ENCODE peak calls at places on chromosomes 5 and 9, in five cellular contexts. V is endothelial cell of umbilical vein, H is B cell, J is heart left ventricle, B is IMR-90. X is an unnamed sample.
A peak's percentile ranks its signal among the peaks of the same experiment; 100 is the strongest.

GRCh38 chr5:59698207-59698606 is 195.3 kb downstream of the PDE4D start:
- DNase-seq in B (no peak), H (no peak), V (no peak), J (no peak), X (no peak)

GRCh38 chr9:71647094-71647591 is 121.2 kb downstream of the CEMIP2 start:
- DNase-seq in B (peak; percentile 72), V (peak; percentile 93), J (peak; percentile 83), H (peak; percentile 20), X (no peak)

GRCh38 chr5:131630963-131631350 is 4.1 kb downstream of the RAPGEF6 start:
- DNase-seq in H (no peak), B (peak; percentile 56), V (no peak), J (no peak), X (no peak)

GRCh38 chr5:36689225-36689624 is 82.8 kb downstream of the SLC1A3 start:
- DNase-seq in J (no peak), B (peak; percentile 61), H (peak; percentile 50), V (no peak), X (no peak)

GRCh38 chr9:77063645-77064285 is 44.3 kb downstream of the FOXB2 start:
- DNase-seq in J (no peak), V (no peak), B (peak; percentile 47), H (no peak), X (no peak)

GRCh38 chr9:94922098-94922607 is 195.7 kb downstream of the AOPEP start:
- DNase-seq in B (peak; percentile 98), H (no peak), V (peak; percentile 78), J (peak; percentile 44), X (peak; percentile 94)

GRCh38 chr5:40957048-40957447 is 47.8 kb downstream of the C7 start:
- DNase-seq in H (no peak), B (no peak), J (no peak), V (no peak), X (no peak)

GRCh38 chr5:132962429-132962928 is 955 bp downstream of the AFF4 start:
- DNase-seq in H (peak; percentile 46), J (no peak), V (peak; percentile 84), B (peak; percentile 76), X (peak; percentile 22)

GRCh38 chr5:135075621-135076585 is 41.9 kb upstream of the PITX1 start:
- DNase-seq in V (no peak), J (no peak), H (no peak), B (peak; percentile 53), X (no peak)

GRCh38 chr9:93262537-93263310 is 78.8 kb downstream of the WNK2 start:
- DNase-seq in J (peak; percentile 51), B (no peak), H (no peak), V (no peak), X (no peak)

GRCh38 chr5:149297340-149298023 is 25.8 kb downstream of the AFAP1L1 start:
- DNase-seq in V (no peak), J (peak; percentile 77), B (peak; percentile 14), H (no peak), X (no peak)

GRCh38 chr9:92947268-92948031 is at the start of gene FGD3:
- DNase-seq in J (peak; percentile 50), H (peak; percentile 48), B (no peak), V (no peak), X (no peak)

GRCh38 chr9:111957856-111958631 is 61.4 kb downstream of the UGCG start:
- DNase-seq in V (peak; percentile 96), B (peak; percentile 99), H (peak; percentile 40), J (no peak), X (peak; percentile 86)

GRCh38 chr9:6739218-6739617 is 18.6 kb upstream of the KDM4C start:
- DNase-seq in B (peak; percentile 25), J (no peak), V (peak; percentile 28), H (no peak), X (no peak)

GRCh38 chr5:169591636-169592035 is 8.1 kb downstream of the SPDL1 start:
- DNase-seq in V (no peak), B (peak; percentile 88), H (no peak), J (no peak), X (no peak)

GRCh38 chr5:119751734-119752094 is 122.4 kb downstream of the FAM170A start:
- DNase-seq in B (no peak), V (no peak), H (no peak), J (no peak), X (no peak)

GRCh38 chr9:115254781-115255180 is 136.8 kb upstream of the TNC start:
- DNase-seq in B (peak; percentile 53), J (no peak), V (no peak), H (no peak), X (no peak)

GRCh38 chr9:114271556-114272510 is 51.1 kb upstream of the ORM1 start:
- DNase-seq in V (peak; percentile 58), J (peak; percentile 68), B (peak; percentile 58), H (no peak), X (no peak)

GRCh38 chr5:120463991-120464626 is at the start of gene PRR16:
- DNase-seq in B (peak; percentile 73), V (peak; percentile 62), H (peak; percentile 76), J (peak; percentile 74), X (no peak)

GRCh38 chr9:6450641-6451375 is 37.8 kb downstream of the UHRF2 start:
- DNase-seq in V (peak; percentile 58), H (no peak), B (no peak), J (no peak), X (no peak)

GRCh38 chr5:170151105-170151831 is 45.6 kb downstream of the FOXI1 start:
- DNase-seq in V (peak; percentile 88), J (peak; percentile 73), H (no peak), B (peak; percentile 44), X (peak; percentile 28)

GRCh38 chr5:142561486-142562097 is 124.3 kb downstream of the FGF1 start:
- DNase-seq in J (no peak), V (no peak), B (peak; percentile 27), H (no peak), X (no peak)

GRCh38 chr5:180468732-180469585 is 25.2 kb upstream of the CNOT6 start:
- DNase-seq in J (no peak), H (no peak), V (no peak), B (no peak), X (no peak)

GRCh38 chr9:573551-574410 is 267.7 kb upstream of the DMRT1 start:
- DNase-seq in V (no peak), J (no peak), H (no peak), B (no peak), X (no peak)

GRCh38 chr5:149448831-149449714 is 70.0 kb upstream of the IL17B start:
- DNase-seq in V (peak; percentile 56), J (no peak), H (no peak), B (no peak), X (no peak)

GRCh38 chr9:96318921-96319560 is 17.1 kb upstream of the HSD17B3 start:
- DNase-seq in H (no peak), J (no peak), V (no peak), B (no peak), X (no peak)

GRCh38 chr5:56078675-56079500 is 84.1 kb upstream of the IL6ST start:
- DNase-seq in V (no peak), B (peak; percentile 41), H (no peak), J (peak; percentile 63), X (no peak)

GRCh38 chr5:54302267-54302687 is 8.1 kb downstream of the ARL15 start:
- DNase-seq in V (no peak), H (no peak), B (peak; percentile 37), J (no peak), X (no peak)

GRCh38 chr9:17810728-17811634 is 232.1 kb downstream of the SH3GL2 start:
- DNase-seq in J (peak; percentile 48), H (peak; percentile 26), B (peak; percentile 66), V (peak; percentile 59), X (peak; percentile 23)

GRCh38 chr5:107100121-107100520 is 570.6 kb downstream of the EFNA5 start:
- DNase-seq in V (no peak), J (no peak), H (no peak), B (no peak), X (no peak)

GRCh38 chr5:72066658-72067057 is 40.6 kb upstream of the MAP1B start:
- DNase-seq in J (no peak), H (no peak), V (no peak), B (peak; percentile 90), X (peak; percentile 45)

GRCh38 chr5:29023541-29023940 is 1985.2 kb upstream of the CDH9 start:
- DNase-seq in H (no peak), B (no peak), J (no peak), V (no peak), X (no peak)

GRCh38 chr9:121720311-121720991 is 69.0 kb downstream of the DAB2IP start:
- DNase-seq in V (no peak), H (no peak), J (no peak), B (no peak), X (no peak)

GRCh38 chr9:114216976-114217375 is 61.6 kb downstream of the COL27A1 start:
- DNase-seq in B (no peak), J (no peak), H (no peak), V (no peak), X (no peak)

GRCh38 chr9:97802276-97802675 is 50.8 kb upstream of the FOXE1 start:
- DNase-seq in J (no peak), B (peak; percentile 68), V (no peak), H (no peak), X (no peak)

GRCh38 chr9:133918123-133918813 is 73.9 kb downstream of the VAV2 start:
- DNase-seq in H (no peak), V (peak; percentile 26), J (no peak), B (peak; percentile 18), X (no peak)

GRCh38 chr5:6545770-6546690 is 86.8 kb downstream of the NSUN2 start:
- DNase-seq in J (no peak), V (no peak), B (no peak), H (no peak), X (no peak)

GRCh38 chr5:131589510-131590348 is 45.3 kb downstream of the RAPGEF6 start:
- DNase-seq in B (peak; percentile 74), J (no peak), V (peak; percentile 73), H (peak; percentile 70), X (peak; percentile 28)

GRCh38 chr9:89666364-89666763 is 61.6 kb downstream of the GADD45G start:
- DNase-seq in V (no peak), B (no peak), J (no peak), H (no peak), X (no peak)
- TF ChIP-seq CTCF in V (no peak), B (no peak), J (no peak), H (no peak), X (no peak)

GRCh38 chr9:79469164-79469563 is 102.6 kb upstream of the TLE4 start:
- DNase-seq in J (no peak), H (no peak), V (peak; percentile 3), B (no peak), X (no peak)

GRCh38 chr9:79473704-79474103 is 98.1 kb upstream of the TLE4 start:
- DNase-seq in J (no peak), B (no peak), H (no peak), V (no peak), X (no peak)

GRCh38 chr9:79470957-79471356 is 100.8 kb upstream of the TLE4 start:
- DNase-seq in B (no peak), J (no peak), V (no peak), H (no peak), X (no peak)

GRCh38 chr9:79477241-79477830 is 94.4 kb upstream of the TLE4 start:
- DNase-seq in B (peak; percentile 61), J (no peak), H (no peak), V (no peak), X (no peak)

GRCh38 chr9:79471577-79472543 is 99.9 kb upstream of the TLE4 start:
- DNase-seq in B (peak; percentile 35), V (peak; percentile 14), H (peak; percentile 2), J (peak; percentile 58), X (peak; percentile 11)
- TF ChIP-seq CTCF in B (peak; percentile 39), V (no peak), H (no peak), J (peak; percentile 31), X (peak; percentile 40)

GRCh38 chr9:35732185-35733108 is at the start of the genes CREB3 and TLN1:
- DNase-seq in J (peak; percentile 99), V (peak; percentile 99), B (peak; percentile 99), H (peak; percentile 96), X (peak; percentile 98)
- TF ChIP-seq CTCF in J (peak; percentile 16), V (peak; percentile 14), B (peak; percentile 19), H (no peak), X (peak; percentile 1)

GRCh38 chr9:88533951-88534455 is 975 bp upstream of the NXNL2 start:
- DNase-seq in H (no peak), B (peak; percentile 57), J (no peak), V (peak; percentile 19), X (peak; percentile 25)
- TF ChIP-seq CTCF in H (no peak), B (no peak), J (no peak), V (no peak), X (peak; percentile 5)

X was measured in AG09319.